ENCODE peak calls at places on chromosomes 11 and 22, in eight cellular contexts. Y is A673, G is PC-9, H is tibial nerve, R is sciatic nerve, A is Ammon's horn, K is A549, O is fibroblast of mammary gland. S is an unnamed sample.

GRCh38 chr11:8099291-8099899 is 18.4 kb downstream of the TUB start:
- DNase-seq in K (peak), G (peak), A (peak), Y (peak), H (peak), O (peak), R (peak), S (peak)

GRCh38 chr11:69320756-69321741 is 27.1 kb downstream of the MYEOV start:
- DNase-seq in Y (no peak), G (peak), K (no peak), H (no peak), R (no peak), O (peak), A (no peak), S (no peak)

GRCh38 chr22:48704335-48704734 is 1123.3 kb downstream of the BRD1 start:
- DNase-seq in G (no peak), Y (no peak), O (no peak), H (no peak), R (peak), K (no peak), A (no peak), S (no peak)

GRCh38 chr11:26575946-26576345 is 3.9 kb upstream of the MUC15 start:
- DNase-seq in R (no peak), H (no peak), Y (no peak), G (no peak), O (peak), A (no peak), K (no peak), S (no peak)

GRCh38 chr11:288328-289144 is at the start of gene PGGHG:
- DNase-seq in A (peak), O (no peak), K (peak), H (peak), G (no peak), Y (peak), R (peak), S (peak)

GRCh38 chr11:73322111-73322985 is 14.3 kb downstream of the ARHGEF17 start:
- DNase-seq in A (no peak), K (no peak), Y (no peak), O (peak), G (no peak), R (no peak), H (no peak), S (no peak)

GRCh38 chr11:119641991-119642745 is 86.8 kb downstream of the NECTIN1 start:
- DNase-seq in A (peak), K (peak), R (no peak), O (peak), H (no peak), G (no peak), Y (peak), S (peak)

GRCh38 chr11:118883368-118884071 is at the start of gene CXCR5:
- DNase-seq in H (no peak), O (no peak), K (no peak), A (no peak), G (no peak), R (no peak), Y (no peak), S (no peak)

GRCh38 chr11:130212431-130212961 is 52.9 kb downstream of the ST14 start:
- DNase-seq in Y (no peak), O (no peak), G (no peak), A (no peak), R (peak), K (no peak), H (no peak), S (no peak)

GRCh38 chr11:85806876-85807275 is 4.1 kb downstream of the SYTL2 start:
- DNase-seq in Y (no peak), O (no peak), R (no peak), K (no peak), G (no peak), A (no peak), H (no peak), S (no peak)

GRCh38 chr11:125591659-125592304 is 870 bp upstream of the STT3A start:
- DNase-seq in K (peak), Y (peak), G (no peak), H (peak), A (peak), R (peak), O (peak), S (peak)

GRCh38 chr22:43826142-43827093 is 14.3 kb upstream of the EFCAB6 start:
- DNase-seq in Y (peak), G (no peak), O (peak), R (peak), H (no peak), A (peak), K (peak), S (no peak)

GRCh38 chr22:20569059-20570058 is 61.9 kb downstream of the MED15 start:
- DNase-seq in O (peak), Y (no peak), G (peak), R (no peak), K (peak), H (peak), A (peak), S (peak)

GRCh38 chr22:46923394-46923793 is 160.9 kb downstream of the TBC1D22A start:
- DNase-seq in K (no peak), R (peak), A (no peak), Y (no peak), O (no peak), G (no peak), H (no peak), S (no peak)

GRCh38 chr11:47980093-47980906 is at the start of gene PTPRJ:
- DNase-seq in A (peak), H (no peak), G (no peak), R (peak), Y (peak), K (peak), O (no peak), S (peak)

GRCh38 chr11:57330029-57330428 is 5.3 kb upstream of the TNKS1BP1 start:
- DNase-seq in G (no peak), O (no peak), A (no peak), K (no peak), H (no peak), Y (no peak), R (no peak), S (no peak)

GRCh38 chr11:105219269-105219668 is 79.7 kb upstream of the CARD18 start:
- DNase-seq in K (no peak), G (no peak), Y (peak), H (no peak), O (no peak), R (no peak), A (no peak), S (no peak)

GRCh38 chr11:110152199-110152598 is 59.0 kb downstream of the ZC3H12C start:
- DNase-seq in O (no peak), A (no peak), Y (no peak), R (no peak), G (no peak), H (no peak), K (no peak), S (no peak)

GRCh38 chr11:5891216-5891800 is 1.7 kb upstream of the OR52E5 start:
- DNase-seq in H (no peak), O (peak), K (peak), R (no peak), Y (peak), A (no peak), G (no peak), S (peak)

GRCh38 chr22:36452473-36453265 is 28.8 kb downstream of the TXN2 start:
- DNase-seq in O (no peak), A (no peak), K (no peak), R (no peak), G (peak), Y (no peak), H (no peak), S (no peak)

GRCh38 chr11:35377262-35377661 is 42.1 kb downstream of the SLC1A2 start:
- DNase-seq in K (no peak), A (no peak), O (no peak), Y (no peak), H (no peak), R (no peak), G (no peak), S (no peak)

GRCh38 chr22:32475428-32476010 is 908 bp downstream of the FBXO7 start:
- DNase-seq in A (peak), K (no peak), H (no peak), O (no peak), G (peak), Y (peak), R (no peak), S (no peak)

GRCh38 chr22:25025586-25025985 is 73.1 kb downstream of the KIAA1671 start:
- DNase-seq in G (no peak), R (no peak), K (no peak), O (no peak), H (no peak), Y (no peak), A (peak), S (no peak)

GRCh38 chr11:2100361-2101170 is 38.6 kb downstream of the IGF2 start:
- DNase-seq in Y (peak), O (no peak), A (no peak), H (no peak), K (no peak), G (no peak), R (peak), S (no peak)

GRCh38 chr22:23815781-23816551 is 22.8 kb downstream of the DERL3 start:
- DNase-seq in R (no peak), K (no peak), Y (no peak), O (no peak), A (no peak), G (no peak), H (no peak), S (no peak)

GRCh38 chr22:45692549-45692948 is 20.9 kb downstream of the ATXN10 start:
- DNase-seq in K (no peak), A (no peak), Y (peak), H (no peak), O (no peak), G (peak), R (no peak), S (no peak)

GRCh38 chr22:27686534-27686933 is 115.0 kb downstream of the MN1 start:
- DNase-seq in O (peak), H (no peak), G (peak), K (peak), R (peak), A (peak), Y (no peak), S (no peak)

GRCh38 chr11:19725379-19726079 is 12.9 kb downstream of the NAV2 start:
- DNase-seq in G (peak), K (no peak), A (no peak), R (no peak), H (no peak), Y (no peak), O (no peak), S (no peak)

GRCh38 chr11:120208012-120208441 is 2.8 kb upstream of the OAF start:
- DNase-seq in O (no peak), K (no peak), G (no peak), Y (no peak), H (no peak), A (no peak), R (no peak), S (no peak)

GRCh38 chr11:1471736-1472135 is 14.8 kb downstream of the MOB2 start:
- DNase-seq in R (no peak), A (no peak), O (no peak), K (no peak), H (no peak), Y (no peak), G (no peak), S (no peak)

GRCh38 chr11:63896071-63896470 is 20.9 kb downstream of the RCOR2 start:
- DNase-seq in O (no peak), H (no peak), R (no peak), K (no peak), A (no peak), G (no peak), Y (no peak), S (no peak)

GRCh38 chr11:12802418-12803085 is 128.3 kb downstream of the TEAD1 start:
- DNase-seq in G (peak), K (peak), H (no peak), Y (no peak), A (peak), O (peak), R (no peak), S (peak)

GRCh38 chr11:88402192-88402715 is 64.7 kb upstream of the CTSC start:
- DNase-seq in Y (no peak), G (peak), O (peak), A (no peak), K (peak), H (no peak), R (no peak), S (no peak)